ENCODE peak calls at places on chromosomes 13 and 19, in nine cellular contexts. M is fibroblast of lung, G is endodermal cell, S is H9, I is body of pancreas, A is lower lobe of right lung, D is mammary epithelial cell, Y is thoracic aorta, W is psoas muscle. C is an unnamed sample. For H3K27me3, the result is how much of the 10 kb centered on the place peaks cover.

GRCh38 chr19:54324071-54324470 is 11.1 kb upstream of the LILRA5 start:
- DNase-seq in M (no peak), G (no peak), S (no peak), I (no peak), A (no peak), D (no peak), Y (no peak), W (no peak), C (no peak)

GRCh38 chr13:113584870-113585671 is 518 bp downstream of the TFDP1 start:
- DNase-seq in M (no peak), G (peak), S (peak), I (peak), A (peak), D (peak), Y (no peak), W (peak), C (peak)

GRCh38 chr19:17843428-17843827 is 4.4 kb downstream of the JAK3 start:
- DNase-seq in M (no peak), G (no peak), S (no peak), I (no peak), A (no peak), D (no peak), Y (no peak), W (no peak), C (no peak)

GRCh38 chr13:70894258-70894657 is 786.0 kb upstream of the KLHL1 start:
- DNase-seq in M (no peak), G (no peak), S (no peak), I (no peak), A (no peak), D (no peak), Y (no peak), W (no peak), C (no peak)

GRCh38 chr19:17687857-17688784 is at the start of gene UNC13A:
- DNase-seq in M (peak), G (peak), S (peak), I (peak), A (peak), D (peak), Y (no peak), W (peak), C (no peak)

GRCh38 chr19:40143612-40144011 is 47.6 kb upstream of the MAP3K10 start:
- DNase-seq in M (no peak), G (no peak), S (no peak), I (no peak), A (no peak), D (no peak), Y (no peak), W (no peak), C (no peak)

GRCh38 chr19:54190942-54191670 is at the start of gene TSEN34:
- DNase-seq in M (no peak), G (peak), S (peak), I (peak), A (peak), D (peak), Y (no peak), W (no peak), C (no peak)

GRCh38 chr19:48551437-48552302 is at the start of gene SULT2B1:
- DNase-seq in M (no peak), G (no peak), S (no peak), I (peak), A (peak), D (peak), Y (no peak), W (no peak), C (no peak)

GRCh38 chr13:44273991-44274810 is 99.4 kb upstream of the SERP2 start:
- DNase-seq in M (no peak), G (no peak), S (no peak), I (no peak), A (no peak), D (no peak), Y (no peak), W (no peak), C (no peak)

GRCh38 chr19:45884682-45885555 is 1.0 kb downstream of the IRF2BP1 start:
- DNase-seq in M (no peak), G (peak), S (peak), I (peak), A (no peak), D (peak), Y (no peak), W (peak), C (no peak)

GRCh38 chr19:12821761-12822160 is 12.6 kb downstream of the RTBDN start:
- DNase-seq in M (no peak), G (no peak), S (no peak), I (no peak), A (no peak), D (peak), Y (no peak), W (no peak), C (no peak)

GRCh38 chr19:45164577-45165335 is 4.0 kb upstream of the NKPD1 start:
- DNase-seq in M (peak), G (peak), S (peak), I (peak), A (peak), D (peak), Y (no peak), W (no peak), C (no peak)

GRCh38 chr19:11699931-11700794 is 38.6 kb downstream of the ZNF823 start:
- DNase-seq in M (peak), G (peak), S (no peak), I (peak), A (no peak), D (peak), Y (no peak), W (no peak), C (no peak)

GRCh38 chr13:21970918-21971317 is 300.0 kb downstream of the FGF9 start:
- DNase-seq in M (no peak), G (no peak), S (no peak), I (no peak), A (no peak), D (no peak), Y (no peak), W (no peak), C (no peak)

GRCh38 chr19:18745931-18746330 is 45.2 kb downstream of the COMP start:
- DNase-seq in M (no peak), G (peak), S (peak), I (no peak), A (no peak), D (no peak), Y (no peak), W (no peak), C (no peak)

GRCh38 chr19:17076539-17076919 is 952 bp downstream of the MYO9B start:
- DNase-seq in M (no peak), G (peak), S (no peak), I (peak), A (no peak), D (peak), Y (no peak), W (no peak), C (no peak)

GRCh38 chr13:96796234-96796633 is 198.0 kb downstream of the OXGR1 start:
- DNase-seq in M (no peak), G (no peak), S (no peak), I (no peak), A (no peak), D (no peak), Y (no peak), W (no peak), C (no peak)

GRCh38 chr13:110714798-110715394 is 1.4 kb downstream of the ING1 start:
- DNase-seq in M (peak), G (peak), S (peak), I (peak), A (peak), D (no peak), Y (no peak), W (peak), C (peak)

GRCh38 chr13:39462456-39462855 is 140.5 kb downstream of the LHFPL6 start:
- DNase-seq in M (peak), G (no peak), S (no peak), I (no peak), A (no peak), D (peak), Y (no peak), W (no peak), C (no peak)

GRCh38 chr19:45528149-45528743 is 21.0 kb downstream of the VASP start:
- DNase-seq in M (peak), G (peak), S (peak), I (peak), A (no peak), D (peak), Y (no peak), W (peak), C (no peak)

GRCh38 chr13:91632071-91632470 is 233.7 kb downstream of the GPC5 start:
- DNase-seq in M (peak), G (no peak), S (no peak), I (no peak), A (no peak), D (no peak), Y (no peak), W (no peak), C (no peak)

GRCh38 chr13:50152655-50153309 is 137.5 kb downstream of the KCNRG start:
- DNase-seq in M (no peak), G (no peak), S (no peak), I (no peak), A (no peak), D (no peak), Y (no peak), W (no peak), C (no peak)

GRCh38 chr13:113489171-113489548 is 1.4 kb downstream of the DCUN1D2 start:
- DNase-seq in M (no peak), G (peak), S (peak), I (no peak), A (no peak), D (peak), Y (no peak), W (no peak), C (no peak)

GRCh38 chr19:23716792-23717191 is 29.8 kb upstream of the ZNF675 start:
- DNase-seq in M (no peak), G (no peak), S (no peak), I (no peak), A (no peak), D (peak), Y (no peak), W (no peak), C (no peak)

GRCh38 chr13:75666646-75667351 is 30.7 kb downstream of the LMO7 start:
- DNase-seq in M (peak), G (no peak), S (no peak), I (no peak), A (no peak), D (peak), Y (no peak), W (no peak), C (no peak)

GRCh38 chr19:47112166-47112663 is 1.4 kb downstream of the ZC3H4 start:
- DNase-seq in M (peak), G (peak), S (peak), I (peak), A (peak), D (peak), Y (no peak), W (peak), C (peak)

GRCh38 chr19:54684537-54684936 is 21.8 kb downstream of the LILRB4 start:
- DNase-seq in M (peak), G (peak), S (no peak), I (no peak), A (no peak), D (peak), Y (no peak), W (no peak), C (no peak)

GRCh38 chr13:100124265-100124664 is 35.4 kb downstream of the PCCA start:
- DNase-seq in M (peak), G (no peak), S (no peak), I (no peak), A (no peak), D (no peak), Y (no peak), W (no peak), C (no peak)

GRCh38 chr13:113851826-113852535 is 11.9 kb downstream of the GAS6 start:
- DNase-seq in M (no peak), G (peak), S (peak), I (no peak), A (no peak), D (no peak), Y (no peak), W (no peak), C (no peak)

GRCh38 chr19:18437481-18438330 is at the start of gene ISYNA1:
- DNase-seq in M (peak), G (peak), S (peak), I (peak), A (peak), D (no peak), Y (no peak), W (peak), C (no peak)

GRCh38 chr13:100176781-100177389 is 88.0 kb downstream of the PCCA start:
- DNase-seq in M (peak), G (no peak), S (no peak), I (no peak), A (no peak), D (peak), Y (no peak), W (no peak), C (no peak)

GRCh38 chr13:54890976-54891375 is 1862.4 kb downstream of the OLFM4 start:
- DNase-seq in M (no peak), G (no peak), S (no peak), I (no peak), A (no peak), D (no peak), Y (no peak), W (no peak), C (no peak)

GRCh38 chr13:23146811-23147245 is 34.0 kb upstream of the SGCG start:
- DNase-seq in M (no peak), G (no peak), S (no peak), I (no peak), A (no peak), D (no peak), Y (no peak), W (no peak), C (no peak)

GRCh38 chr19:2624537-2625091 is 77.9 kb downstream of the GNG7 start:
- DNase-seq in M (no peak), G (peak), S (peak), I (peak), A (peak), D (no peak), Y (no peak), W (peak), C (peak)

GRCh38 chr19:20276011-20276738 is 109.2 kb downstream of the ZNF486 start:
- DNase-seq in M (no peak), G (no peak), S (no peak), I (no peak), A (no peak), D (no peak), Y (no peak), W (no peak), C (no peak)

DNA sequence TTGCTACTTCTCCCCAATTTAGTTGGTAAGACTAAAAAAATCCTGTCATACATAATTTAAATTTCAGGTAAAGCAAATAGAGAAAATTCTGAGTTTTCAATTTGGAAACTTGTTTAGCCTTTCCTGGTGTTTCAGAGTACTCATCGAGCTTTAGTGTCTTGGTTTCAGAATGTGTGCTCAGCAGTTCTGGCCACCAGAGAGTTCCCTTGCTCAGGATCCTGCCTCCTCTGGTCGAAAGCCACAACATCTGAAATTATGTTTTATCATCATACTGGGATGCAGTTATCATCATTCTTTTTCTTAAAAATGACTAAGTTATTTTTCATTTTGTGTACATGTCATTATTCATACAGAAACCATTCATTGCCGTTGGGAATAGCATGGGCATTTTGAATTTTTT is 263.2 kb upstream of the SPRY2 start:
- DNase-seq in M (no peak), G (no peak), S (no peak), I (no peak), A (no peak), D (no peak), Y (no peak), W (no peak), C (peak)
- TF ChIP-seq CTCF in M (no peak), G (peak), S (no peak), I (no peak), A (no peak), D (no peak), Y (no peak), W (no peak), C (no peak)

GRCh38 chr13:95226476-95226875 is 74.8 kb downstream of the ABCC4 start:
- DNase-seq in M (no peak), G (no peak), S (no peak), I (no peak), A (no peak), D (no peak), Y (no peak), W (no peak), C (no peak)
- H3K27ac ChIP-seq in M (no peak), G (no peak), S (no peak), I (no peak), A (peak), D (no peak), Y (no peak), W (no peak), C (no peak)

DNA sequence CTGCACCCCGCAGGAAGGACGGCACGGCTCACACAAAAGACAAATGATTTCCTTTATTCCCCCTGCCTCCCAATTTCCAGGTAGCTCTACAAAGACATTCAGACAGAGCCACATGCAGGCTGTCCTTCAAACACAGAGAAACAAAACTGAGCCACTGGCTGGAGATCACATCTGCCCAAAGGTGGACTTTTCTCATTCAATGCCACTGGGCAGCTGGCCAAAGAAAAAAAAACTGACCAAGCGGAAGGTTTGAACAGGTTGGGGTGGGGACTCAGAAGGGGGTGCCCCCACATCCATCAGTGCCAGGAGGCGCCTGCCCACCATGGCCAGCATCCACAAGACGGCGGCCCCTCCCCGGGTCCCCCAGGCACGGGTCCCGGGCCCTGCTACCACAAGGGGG is 17.8 kb upstream of the MATK start:
- DNase-seq in M (no peak), G (no peak), S (no peak), I (no peak), A (no peak), D (no peak), Y (no peak), W (no peak), C (no peak)
- H3K27me3 ChIP-seq in M (under half), G (under half), S (under half), I (under half), A (under half), D (under half), Y (under half), W (half or more), C (under half)

GRCh38 chr19:1131718-1132552 is 28.1 kb downstream of the GPX4 start:
- DNase-seq in M (peak), G (peak), S (peak), I (peak), A (peak), D (peak), Y (peak), W (peak), C (peak)
- TF ChIP-seq CTCF in M (no peak), G (peak), S (no peak), I (no peak), A (peak), D (no peak), Y (peak), W (no peak), C (no peak)